ENCODE peak calls at places on chromosomes 3 and 15, in seven cellular contexts. One of them, this sample, is unnamed.
A peak's percentile ranks its signal among the peaks of the same experiment; 100 is the strongest.

GRCh38 chr3:59772416-59773408 is 722.9 kb upstream of the CFAP20DC start:
- DNase-seq in transverse colon: peak; percentile 23
- DNase-seq in psoas muscle: no peak
- DNase-seq in left ventricle myocardium inferior: no peak
- DNase-seq in SK-N-SH: no peak
- DNase-seq in GM23338: no peak
- DNase-seq in adrenal gland: no peak
- DNase-seq in this sample: no peak

GRCh38 chr3:64176461-64176996 is 48.7 kb downstream of the PRICKLE2 start:
- DNase-seq in transverse colon: no peak
- DNase-seq in psoas muscle: no peak
- DNase-seq in left ventricle myocardium inferior: no peak
- DNase-seq in SK-N-SH: no peak
- DNase-seq in GM23338: no peak
- DNase-seq in adrenal gland: no peak
- DNase-seq in this sample: no peak

GRCh38 chr3:98731138-98731537 is 32.0 kb upstream of the ST3GAL6 start:
- DNase-seq in transverse colon: no peak
- DNase-seq in psoas muscle: no peak
- DNase-seq in left ventricle myocardium inferior: no peak
- DNase-seq in SK-N-SH: no peak
- DNase-seq in GM23338: no peak
- DNase-seq in adrenal gland: no peak
- DNase-seq in this sample: no peak

GRCh38 chr3:136929984-136930671 is 27.7 kb upstream of the IL20RB start:
- DNase-seq in transverse colon: peak; percentile 75
- DNase-seq in psoas muscle: peak; percentile 44
- DNase-seq in left ventricle myocardium inferior: peak; percentile 53
- DNase-seq in SK-N-SH: no peak
- DNase-seq in GM23338: no peak
- DNase-seq in adrenal gland: peak; percentile 62
- DNase-seq in this sample: no peak

GRCh38 chr3:167740961-167741587 is 5.6 kb downstream of the SERPINI1 start:
- DNase-seq in transverse colon: no peak
- DNase-seq in psoas muscle: no peak
- DNase-seq in left ventricle myocardium inferior: no peak
- DNase-seq in SK-N-SH: peak; percentile 51
- DNase-seq in GM23338: peak; percentile 75
- DNase-seq in adrenal gland: peak; percentile 17
- DNase-seq in this sample: no peak

GRCh38 chr3:31959951-31960792 is 20.9 kb downstream of the OSBPL10 start:
- DNase-seq in transverse colon: no peak
- DNase-seq in psoas muscle: no peak
- DNase-seq in left ventricle myocardium inferior: no peak
- DNase-seq in SK-N-SH: no peak
- DNase-seq in GM23338: peak; percentile 81
- DNase-seq in adrenal gland: no peak
- DNase-seq in this sample: no peak

GRCh38 chr15:79194386-79194785 is 88.1 kb upstream of the ANKRD34C start:
- DNase-seq in transverse colon: no peak
- DNase-seq in psoas muscle: no peak
- DNase-seq in left ventricle myocardium inferior: no peak
- DNase-seq in SK-N-SH: no peak
- DNase-seq in GM23338: no peak
- DNase-seq in adrenal gland: no peak
- DNase-seq in this sample: no peak

GRCh38 chr3:64031540-64032533 is 8.5 kb upstream of the PSMD6 start:
- DNase-seq in transverse colon: no peak
- DNase-seq in psoas muscle: no peak
- DNase-seq in left ventricle myocardium inferior: no peak
- DNase-seq in SK-N-SH: no peak
- DNase-seq in GM23338: no peak
- DNase-seq in adrenal gland: no peak
- DNase-seq in this sample: no peak

GRCh38 chr3:127964053-127964452 is 49.0 kb downstream of the KBTBD12 start:
- DNase-seq in transverse colon: no peak
- DNase-seq in psoas muscle: no peak
- DNase-seq in left ventricle myocardium inferior: no peak
- DNase-seq in SK-N-SH: no peak
- DNase-seq in GM23338: no peak
- DNase-seq in adrenal gland: no peak
- DNase-seq in this sample: no peak

GRCh38 chr3:15269091-15269989 is 63.0 kb downstream of the SH3BP5 start:
- DNase-seq in transverse colon: peak; percentile 82
- DNase-seq in psoas muscle: peak; percentile 90
- DNase-seq in left ventricle myocardium inferior: peak; percentile 86
- DNase-seq in SK-N-SH: peak; percentile 36
- DNase-seq in GM23338: no peak
- DNase-seq in adrenal gland: peak; percentile 98
- DNase-seq in this sample: peak; percentile 91

DNA sequence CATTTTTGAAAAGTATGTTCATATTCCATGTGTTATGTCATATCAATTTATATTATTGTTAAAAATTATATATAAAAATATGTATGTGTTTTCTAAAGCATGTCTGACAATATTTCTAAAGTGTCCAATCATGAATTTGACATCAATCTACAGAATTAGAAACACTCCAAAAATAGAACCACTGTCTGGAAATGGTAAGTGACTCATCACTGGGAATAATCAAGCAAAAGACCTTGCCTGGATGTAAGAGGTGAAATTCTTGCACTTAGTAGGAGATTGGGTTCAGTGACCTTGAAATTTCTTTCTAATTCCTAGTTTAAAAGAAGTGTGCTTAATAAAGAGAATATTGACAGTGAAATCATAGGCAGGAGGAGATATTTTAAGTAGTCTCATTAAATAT is 188.8 kb downstream of the ZNF385D start:
- DNase-seq in transverse colon: no peak
- DNase-seq in psoas muscle: no peak
- DNase-seq in left ventricle myocardium inferior: no peak
- DNase-seq in SK-N-SH: no peak
- DNase-seq in GM23338: no peak
- DNase-seq in adrenal gland: no peak
- DNase-seq in this sample: no peak
- H3K4me1 ChIP-seq in transverse colon: no peaks in the 10 kb centered on the region
- H3K4me1 ChIP-seq in psoas muscle: no peaks in the 10 kb centered on the region
- H3K4me1 ChIP-seq in left ventricle myocardium inferior: peaks cover 14% of the 10 kb centered on the region
- H3K4me1 ChIP-seq in SK-N-SH: no peaks in the 10 kb centered on the region
- H3K4me1 ChIP-seq in GM23338: no peaks in the 10 kb centered on the region
- H3K4me1 ChIP-seq in adrenal gland: no peaks in the 10 kb centered on the region
- H3K4me1 ChIP-seq in this sample: no peaks in the 10 kb centered on the region

DNA sequence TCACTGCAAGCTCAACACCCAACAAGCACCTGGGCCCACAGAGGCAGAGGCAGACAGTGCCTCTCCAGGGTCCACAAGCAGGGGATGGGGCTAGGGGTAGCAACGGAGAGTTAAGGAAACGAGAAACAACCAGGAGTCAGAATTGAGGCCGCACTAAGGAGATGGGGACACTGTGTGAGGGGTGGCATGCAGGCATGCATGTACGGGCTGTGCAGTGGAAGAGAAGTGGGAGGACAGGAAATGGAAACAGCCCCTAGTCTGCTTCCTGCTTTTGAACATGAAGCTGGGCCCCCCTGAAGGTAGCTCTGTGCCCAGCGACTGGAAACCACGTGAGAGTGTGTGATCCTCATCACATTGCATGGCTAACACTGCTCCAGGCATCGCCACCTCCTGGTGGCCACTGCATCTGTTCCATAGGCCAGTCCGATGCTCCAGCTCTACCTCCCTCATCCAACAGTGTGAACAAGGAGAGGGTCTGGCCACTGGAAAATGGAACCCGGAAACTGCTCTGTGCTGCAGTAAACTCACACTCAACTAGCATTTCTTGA is 44.0 kb downstream of the XXYLT1 start:
- DNase-seq in transverse colon: no peak
- DNase-seq in psoas muscle: no peak
- DNase-seq in left ventricle myocardium inferior: no peak
- DNase-seq in SK-N-SH: no peak
- DNase-seq in GM23338: peak; percentile 45
- DNase-seq in adrenal gland: no peak
- DNase-seq in this sample: peak; percentile 32
- TF ChIP-seq CTCF in transverse colon: peak; percentile 10
- TF ChIP-seq CTCF in psoas muscle: no peak
- TF ChIP-seq CTCF in left ventricle myocardium inferior: peak; percentile 38
- TF ChIP-seq CTCF in SK-N-SH: peak; percentile 38
- TF ChIP-seq CTCF in GM23338: peak; percentile 34
- TF ChIP-seq CTCF in adrenal gland: no peak
- TF ChIP-seq CTCF in this sample: peak; percentile 7

GRCh38 chr3:123154346-123154985 is 47.3 kb upstream of the SEC22A start:
- DNase-seq in transverse colon: no peak
- DNase-seq in psoas muscle: no peak
- DNase-seq in left ventricle myocardium inferior: no peak
- DNase-seq in SK-N-SH: no peak
- DNase-seq in GM23338: no peak
- DNase-seq in adrenal gland: no peak
- DNase-seq in this sample: no peak
- H3K4me1 ChIP-seq in transverse colon: no peaks in the 10 kb centered on the region
- H3K4me1 ChIP-seq in psoas muscle: no peaks in the 10 kb centered on the region
- H3K4me1 ChIP-seq in left ventricle myocardium inferior: peaks cover 36% of the 10 kb centered on the region
- H3K4me1 ChIP-seq in SK-N-SH: peaks cover 26% of the 10 kb centered on the region
- H3K4me1 ChIP-seq in GM23338: no peaks in the 10 kb centered on the region
- H3K4me1 ChIP-seq in adrenal gland: peaks cover 37% of the 10 kb centered on the region
- H3K4me1 ChIP-seq in this sample: peaks cover 4% of the 10 kb centered on the region

GRCh38 chr15:37038716-37039106 is 61.6 kb downstream of the MEIS2 start:
- DNase-seq in transverse colon: no peak
- DNase-seq in psoas muscle: no peak
- DNase-seq in left ventricle myocardium inferior: no peak
- DNase-seq in SK-N-SH: peak; percentile 27
- DNase-seq in GM23338: no peak
- DNase-seq in adrenal gland: no peak
- DNase-seq in this sample: no peak

GRCh38 chr15:37038036-37038715 is 62.2 kb downstream of the MEIS2 start:
- DNase-seq in transverse colon: no peak
- DNase-seq in psoas muscle: no peak
- DNase-seq in left ventricle myocardium inferior: no peak
- DNase-seq in SK-N-SH: no peak
- DNase-seq in GM23338: no peak
- DNase-seq in adrenal gland: no peak
- DNase-seq in this sample: no peak

GRCh38 chr15:37041042-37041441 is 59.3 kb downstream of the MEIS2 start:
- DNase-seq in transverse colon: no peak
- DNase-seq in psoas muscle: no peak
- DNase-seq in left ventricle myocardium inferior: no peak
- DNase-seq in SK-N-SH: no peak
- DNase-seq in GM23338: no peak
- DNase-seq in adrenal gland: no peak
- DNase-seq in this sample: no peak

GRCh38 chr15:37041836-37042235 is 58.5 kb downstream of the MEIS2 start:
- DNase-seq in transverse colon: no peak
- DNase-seq in psoas muscle: no peak
- DNase-seq in left ventricle myocardium inferior: no peak
- DNase-seq in SK-N-SH: no peak
- DNase-seq in GM23338: no peak
- DNase-seq in adrenal gland: no peak
- DNase-seq in this sample: no peak

GRCh38 chr15:37040072-37040742 is 60.1 kb downstream of the MEIS2 start:
- DNase-seq in transverse colon: no peak
- DNase-seq in psoas muscle: no peak
- DNase-seq in left ventricle myocardium inferior: no peak
- DNase-seq in SK-N-SH: no peak
- DNase-seq in GM23338: no peak
- DNase-seq in adrenal gland: no peak
- DNase-seq in this sample: no peak
- TF ChIP-seq CTCF in transverse colon: no peak
- TF ChIP-seq CTCF in psoas muscle: no peak
- TF ChIP-seq CTCF in left ventricle myocardium inferior: no peak
- TF ChIP-seq CTCF in SK-N-SH: no peak
- TF ChIP-seq CTCF in GM23338: no peak
- TF ChIP-seq CTCF in adrenal gland: no peak
- TF ChIP-seq CTCF in this sample: no peak

DNA sequence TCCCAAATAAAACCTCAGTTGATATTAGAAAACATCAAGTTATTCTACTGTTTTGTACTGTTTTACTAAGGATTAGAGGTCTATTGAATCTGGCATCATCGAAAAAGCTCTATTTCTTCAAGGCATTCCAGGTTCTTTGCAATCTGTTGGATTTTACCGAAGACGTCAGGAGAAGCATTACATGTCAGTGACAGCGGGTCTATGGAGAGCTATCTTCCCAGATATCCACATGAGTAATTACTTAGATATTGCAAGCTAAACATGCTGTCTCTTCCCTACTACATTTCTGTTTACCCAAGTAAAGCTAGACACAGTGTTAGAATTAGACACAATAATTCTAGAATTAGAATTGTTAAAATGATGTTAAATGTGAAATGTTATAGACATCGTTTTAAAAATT is 10.8 kb upstream of the GOLGA6L2 start:
- DNase-seq in transverse colon: no peak
- DNase-seq in psoas muscle: no peak
- DNase-seq in left ventricle myocardium inferior: no peak
- DNase-seq in SK-N-SH: no peak
- DNase-seq in GM23338: no peak
- DNase-seq in adrenal gland: no peak
- DNase-seq in this sample: no peak
- H3K4me1 ChIP-seq in transverse colon: no peaks in the 10 kb centered on the region
- H3K4me1 ChIP-seq in psoas muscle: no peaks in the 10 kb centered on the region
- H3K4me1 ChIP-seq in left ventricle myocardium inferior: no peaks in the 10 kb centered on the region
- H3K4me1 ChIP-seq in SK-N-SH: no peaks in the 10 kb centered on the region
- H3K4me1 ChIP-seq in GM23338: no peaks in the 10 kb centered on the region
- H3K4me1 ChIP-seq in adrenal gland: peaks cover 4% of the 10 kb centered on the region
- H3K4me1 ChIP-seq in this sample: no peaks in the 10 kb centered on the region

DNA sequence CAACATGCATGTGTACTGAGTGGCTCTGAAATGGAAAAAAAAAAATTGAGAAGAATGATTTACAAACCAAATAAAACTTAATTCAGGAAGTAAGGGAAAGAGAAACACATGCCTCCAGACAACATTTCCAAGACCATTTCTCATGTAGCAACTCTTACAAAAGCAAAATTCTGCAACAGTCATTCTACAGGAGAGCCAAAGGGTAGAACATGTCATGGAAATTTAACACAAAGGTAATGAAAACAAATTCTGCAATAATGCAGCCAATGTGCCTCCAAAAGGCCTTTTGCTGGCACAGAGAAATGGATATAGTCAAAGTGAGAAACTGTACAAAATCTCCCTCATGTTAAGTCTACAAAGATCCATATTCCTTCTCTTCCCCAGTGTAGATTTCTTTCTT is 4.0 kb downstream of the PEX11A start:
- DNase-seq in transverse colon: no peak
- DNase-seq in psoas muscle: no peak
- DNase-seq in left ventricle myocardium inferior: no peak
- DNase-seq in SK-N-SH: no peak
- DNase-seq in GM23338: no peak
- DNase-seq in adrenal gland: no peak
- DNase-seq in this sample: no peak
- TF ChIP-seq CTCF in transverse colon: no peak
- TF ChIP-seq CTCF in psoas muscle: no peak
- TF ChIP-seq CTCF in left ventricle myocardium inferior: no peak
- TF ChIP-seq CTCF in SK-N-SH: no peak
- TF ChIP-seq CTCF in GM23338: no peak
- TF ChIP-seq CTCF in adrenal gland: no peak
- TF ChIP-seq CTCF in this sample: no peak

DNA sequence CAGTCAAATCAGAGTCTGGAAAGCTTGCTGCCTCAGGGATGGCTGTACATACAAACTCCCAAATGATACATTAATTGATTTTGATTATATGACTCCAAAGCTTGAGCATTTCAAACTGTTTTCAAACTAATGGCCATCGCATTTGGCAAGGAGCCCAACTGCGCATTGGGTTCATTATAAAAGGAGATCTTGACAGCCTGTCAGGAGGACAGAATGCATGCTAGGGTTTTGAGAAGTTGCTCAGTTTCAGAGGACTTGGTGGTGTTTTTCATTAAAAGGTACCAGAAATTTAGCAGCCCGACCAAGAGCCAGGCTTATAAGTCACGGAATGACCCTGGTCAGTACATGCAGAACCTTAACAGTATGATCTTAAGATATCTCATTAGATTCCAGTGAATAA is 117.7 kb downstream of the PTPRG start:
- DNase-seq in transverse colon: no peak
- DNase-seq in psoas muscle: no peak
- DNase-seq in left ventricle myocardium inferior: no peak
- DNase-seq in SK-N-SH: peak; percentile 33
- DNase-seq in GM23338: no peak
- DNase-seq in adrenal gland: no peak
- DNase-seq in this sample: no peak
- H3K4me1 ChIP-seq in transverse colon: no peaks in the 10 kb centered on the region
- H3K4me1 ChIP-seq in psoas muscle: peaks cover 16% of the 10 kb centered on the region
- H3K4me1 ChIP-seq in left ventricle myocardium inferior: peaks cover 25% of the 10 kb centered on the region
- H3K4me1 ChIP-seq in SK-N-SH: peaks cover 3% of the 10 kb centered on the region
- H3K4me1 ChIP-seq in GM23338: peaks cover 76% of the 10 kb centered on the region
- H3K4me1 ChIP-seq in adrenal gland: no peaks in the 10 kb centered on the region
- H3K4me1 ChIP-seq in this sample: no peaks in the 10 kb centered on the region